ENCODE peak calls at places on chromosomes 1 and 21, in nine cellular contexts. Q is CD8-positive, alpha-beta T cell; D is HFFc6; Z is fibroblast of the aortic adventitia; S is left ventricle myocardium inferior; C is IMR-90; R is HCT116; I is type B pancreatic cell; E is GM10248. Y is an unnamed sample.

GRCh38 chr1:162878000-162878596 is 17.1 kb upstream of the CCDC190 start:
- DNase-seq in E (peak), D (peak), R (peak), C (peak), S (peak), Z (peak), Q (no peak), I (no peak), Y (peak)

GRCh38 chr1:156196445-156196844 is 2.5 kb downstream of the SLC25A44 start:
- DNase-seq in D (no peak), R (no peak), C (no peak), Z (no peak), I (no peak), S (no peak), E (no peak), Q (no peak), Y (no peak)

GRCh38 chr1:40421348-40421693 is 29.0 kb upstream of the ZFP69B start:
- DNase-seq in C (no peak), Z (no peak), Q (no peak), E (no peak), I (no peak), S (no peak), D (no peak), R (no peak), Y (no peak)

GRCh38 chr1:38076038-38076437 is 29.4 kb upstream of the POU3F1 start:
- DNase-seq in C (peak), Q (no peak), I (no peak), Z (peak), S (no peak), R (no peak), E (no peak), D (no peak), Y (peak)

GRCh38 chr1:2376931-2377672 is 14.3 kb downstream of the MORN1 start:
- DNase-seq in C (no peak), R (no peak), S (no peak), D (no peak), Z (no peak), Q (no peak), E (no peak), I (no peak), Y (no peak)

GRCh38 chr1:41819843-41820242 is 98.9 kb downstream of the HIVEP3 start:
- DNase-seq in E (no peak), S (no peak), R (no peak), C (no peak), D (no peak), Q (no peak), Z (no peak), I (no peak), Y (no peak)

GRCh38 chr1:25212725-25213124 is 19.6 kb downstream of the SYF2 start:
- DNase-seq in Z (no peak), D (no peak), C (no peak), R (no peak), Q (no peak), I (no peak), S (no peak), E (no peak), Y (no peak)

GRCh38 chr1:18556364-18556763 is 74.3 kb upstream of the PAX7 start:
- DNase-seq in S (no peak), Z (peak), E (no peak), Q (no peak), I (no peak), R (peak), C (peak), D (peak), Y (peak)

GRCh38 chr1:111622166-111622565 is 2.6 kb downstream of the RAP1A start:
- DNase-seq in D (no peak), Z (no peak), Q (no peak), C (no peak), I (no peak), R (no peak), S (no peak), E (no peak), Y (no peak)

GRCh38 chr1:17250601-17251000 is 1.7 kb downstream of the PADI3 start:
- DNase-seq in S (no peak), E (no peak), I (no peak), C (no peak), Z (no peak), Q (no peak), R (no peak), D (no peak), Y (peak)

GRCh38 chr1:25245809-25246599 is 1.2 kb downstream of the RSRP1 start:
- DNase-seq in S (no peak), Z (peak), E (peak), D (peak), I (peak), Q (no peak), C (peak), R (no peak), Y (peak)

GRCh38 chr21:14981246-14981645 is 83.6 kb downstream of the NRIP1 start:
- DNase-seq in C (no peak), E (no peak), I (no peak), R (no peak), Z (no peak), S (no peak), Q (no peak), D (no peak), Y (no peak)

GRCh38 chr1:3463013-3463385 is 8.5 kb downstream of the ARHGEF16 start:
- DNase-seq in S (no peak), E (no peak), I (no peak), Q (no peak), C (no peak), R (no peak), Z (no peak), D (no peak), Y (no peak)

GRCh38 chr1:240020871-240021270 is 70.8 kb upstream of the FMN2 start:
- DNase-seq in E (no peak), D (no peak), R (no peak), C (no peak), Q (no peak), I (no peak), Z (no peak), S (no peak), Y (no peak)
- TF ChIP-seq CTCF in E (no peak), D (no peak), R (no peak), C (no peak), Q (no peak), I (no peak), Z (no peak), S (no peak), Y (no peak)

GRCh38 chr1:22037520-22037919 is 15.0 kb upstream of the CDC42 start:
- DNase-seq in S (no peak), R (no peak), Z (no peak), I (no peak), C (no peak), D (no peak), E (no peak), Q (no peak), Y (no peak)

GRCh38 chr1:22038036-22038435 is 14.5 kb upstream of the CDC42 start:
- DNase-seq in Z (no peak), E (no peak), S (peak), D (no peak), R (no peak), I (no peak), C (no peak), Q (no peak), Y (no peak)

GRCh38 chr1:22043175-22043769 is 9.2 kb upstream of the CDC42 start:
- DNase-seq in D (no peak), Q (no peak), I (no peak), S (no peak), Z (no peak), E (no peak), C (no peak), R (no peak), Y (no peak)

GRCh38 chr1:22041505-22041904 is 11.0 kb upstream of the CDC42 start:
- DNase-seq in S (no peak), D (no peak), Q (no peak), I (no peak), E (no peak), Z (no peak), C (no peak), R (no peak), Y (no peak)

DNA sequence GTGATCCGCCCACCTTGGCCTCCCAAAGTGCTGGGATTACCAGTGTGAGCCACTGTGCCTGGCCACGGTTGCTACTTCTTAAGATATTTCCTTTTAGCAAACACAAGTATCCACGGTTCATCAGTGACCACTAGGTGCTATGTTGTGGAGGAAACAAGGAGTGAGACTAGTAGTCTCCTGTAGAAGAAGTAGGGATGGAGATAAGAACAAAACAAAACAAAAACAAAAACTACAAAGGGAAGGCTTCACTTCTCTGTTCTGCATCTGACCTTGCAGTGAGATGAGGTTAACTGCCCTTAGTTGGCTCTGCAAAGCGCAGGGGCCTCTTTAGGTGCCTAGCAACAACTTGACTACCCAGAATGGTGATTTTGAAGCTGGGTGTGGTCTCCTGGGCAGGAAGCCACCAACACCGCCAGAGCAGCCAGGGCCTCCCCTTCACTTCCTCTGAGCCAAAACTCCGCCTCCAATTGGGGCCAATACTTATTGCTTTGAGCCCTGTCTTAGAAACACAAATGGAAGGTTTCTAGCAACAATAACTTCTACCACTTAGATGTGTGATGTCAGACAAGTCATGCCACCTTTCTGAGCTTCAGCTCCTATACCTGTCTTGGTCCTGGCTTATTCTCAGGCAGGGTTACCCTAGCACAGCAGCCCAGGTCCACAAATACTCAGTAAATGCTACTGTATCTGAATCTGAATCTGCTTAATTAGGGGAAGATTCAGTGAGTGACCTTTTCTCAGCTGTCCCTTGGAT is 12.7 kb upstream of the CDC42 start:
- DNase-seq in Z (peak), C (peak), I (no peak), Q (peak), S (peak), D (no peak), R (no peak), E (peak), Y (peak)
- TF ChIP-seq CTCF in Z (peak), C (no peak), I (peak), Q (no peak), S (no peak), D (no peak), R (no peak), E (no peak), Y (no peak)

GRCh38 chr1:107480548-107480947 is 339.7 kb downstream of the NTNG1 start:
- DNase-seq in E (peak), Q (no peak), C (no peak), I (no peak), R (no peak), D (no peak), Z (no peak), S (no peak), Y (no peak)
- TF ChIP-seq CTCF in E (peak), Q (no peak), C (no peak), I (no peak), R (no peak), D (no peak), Z (no peak), S (no peak), Y (no peak)

DNA sequence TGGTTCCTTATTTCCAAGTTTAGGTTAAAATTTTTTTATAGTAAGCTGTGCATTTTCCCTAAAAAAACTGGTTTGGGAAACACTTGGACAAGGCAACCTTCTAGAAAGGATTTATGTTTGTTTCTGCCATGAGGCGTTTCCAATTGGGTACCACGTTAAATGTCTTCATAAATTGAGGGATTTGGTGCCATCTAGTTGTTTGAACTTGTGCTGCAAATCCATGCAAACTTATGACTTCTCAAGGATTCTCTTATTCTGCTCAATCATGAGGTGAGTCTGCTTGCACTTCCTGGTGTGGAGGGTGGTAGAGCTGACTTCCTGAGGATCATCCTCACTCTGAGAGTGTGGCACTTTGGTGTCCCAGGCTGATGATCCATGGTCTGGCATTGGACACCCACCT is 123.3 kb downstream of the PCNX2 start:
- DNase-seq in D (peak), I (no peak), Q (no peak), E (no peak), Z (peak), C (peak), S (no peak), R (peak), Y (no peak)
- TF ChIP-seq CTCF in D (peak), I (peak), Q (no peak), E (no peak), Z (peak), C (peak), S (peak), R (peak), Y (no peak)

DNA sequence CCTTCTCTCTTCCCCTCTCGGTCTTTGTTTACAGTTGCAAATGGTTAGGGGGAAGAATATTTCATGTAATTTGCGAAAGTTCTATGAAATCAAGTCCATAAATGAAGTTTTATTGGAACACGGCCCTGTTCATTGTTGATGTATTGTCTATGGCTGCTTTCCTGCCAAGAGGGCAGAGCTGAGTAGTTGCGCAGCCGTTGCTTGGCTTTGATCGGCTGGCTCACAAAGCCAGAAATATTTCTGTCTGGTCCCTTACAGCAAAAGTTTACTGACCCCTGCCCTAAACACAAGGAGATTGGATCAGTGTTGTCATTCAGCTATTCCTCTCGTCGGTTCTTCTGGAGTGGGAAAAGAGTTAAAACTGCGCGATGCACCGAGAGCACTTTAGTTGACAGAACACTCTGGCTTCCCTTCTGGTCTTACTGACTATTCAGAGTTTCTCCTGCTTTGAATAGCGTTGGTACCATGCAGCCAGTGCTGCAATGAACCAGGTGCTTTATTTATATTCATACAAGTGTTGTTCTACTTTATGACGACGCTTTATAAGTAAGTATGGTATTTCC is 831 bp downstream of the ZBTB40 start:
- DNase-seq in I (no peak), E (no peak), Z (peak), Q (peak), S (peak), D (peak), C (peak), R (no peak), Y (no peak)
- TF ChIP-seq CTCF in I (no peak), E (no peak), Z (no peak), Q (no peak), S (no peak), D (no peak), C (no peak), R (no peak), Y (no peak)

GRCh38 chr1:178345238-178345637 is 151.5 kb downstream of the CLEC20A start:
- DNase-seq in Q (no peak), E (no peak), D (no peak), C (no peak), R (no peak), I (no peak), Z (no peak), S (no peak), Y (no peak)

GRCh38 chr1:178345821-178346220 is 150.9 kb downstream of the CLEC20A start:
- DNase-seq in R (no peak), D (no peak), Q (no peak), Z (peak), C (no peak), E (no peak), I (no peak), S (no peak), Y (no peak)

GRCh38 chr1:178341218-178341956 is 155.4 kb downstream of the CLEC20A start:
- DNase-seq in D (peak), R (peak), S (peak), Q (no peak), C (peak), I (peak), Z (peak), E (no peak), Y (peak)

GRCh38 chr1:178339834-178340233 is 156.9 kb downstream of the CLEC20A start:
- DNase-seq in I (no peak), C (no peak), S (no peak), Z (no peak), Q (no peak), D (no peak), E (no peak), R (no peak), Y (no peak)

GRCh38 chr1:178344513-178345077 is 152.2 kb downstream of the CLEC20A start:
- DNase-seq in Q (no peak), E (peak), D (peak), Z (peak), S (no peak), C (peak), R (peak), I (no peak), Y (peak)
- TF ChIP-seq CTCF in Q (no peak), E (no peak), D (peak), Z (peak), S (peak), C (peak), R (peak), I (peak), Y (peak)

GRCh38 chr1:7117599-7118281 is 332.5 kb downstream of the CAMTA1 start:
- DNase-seq in D (peak), Q (no peak), Z (peak), E (no peak), I (no peak), R (peak), S (no peak), C (peak), Y (peak)
- TF ChIP-seq CTCF in D (peak), Q (no peak), Z (peak), E (no peak), I (peak), R (no peak), S (no peak), C (peak), Y (no peak)

GRCh38 chr1:57232500-57232899 is 191.4 kb downstream of the DAB1 start:
- DNase-seq in R (no peak), Q (no peak), C (no peak), Z (no peak), I (no peak), E (no peak), D (no peak), S (no peak), Y (no peak)
- TF ChIP-seq CTCF in R (no peak), Q (no peak), C (peak), Z (no peak), I (no peak), E (no peak), D (no peak), S (peak), Y (no peak)

GRCh38 chr1:29712801-29713200 is 476.5 kb downstream of the PTPRU start:
- DNase-seq in R (no peak), I (no peak), C (no peak), Q (no peak), S (no peak), D (no peak), Z (no peak), E (no peak), Y (no peak)

GRCh38 chr1:29711582-29712274 is 475.4 kb downstream of the PTPRU start:
- DNase-seq in R (no peak), Q (no peak), C (peak), S (no peak), D (peak), E (no peak), I (no peak), Z (peak), Y (no peak)

GRCh38 chr1:29712275-29712633 is 475.9 kb downstream of the PTPRU start:
- DNase-seq in S (no peak), E (no peak), D (no peak), C (no peak), R (no peak), Q (no peak), I (no peak), Z (no peak), Y (no peak)

GRCh38 chr1:29716306-29716705 is 480.0 kb downstream of the PTPRU start:
- DNase-seq in Q (no peak), E (no peak), D (no peak), I (no peak), S (no peak), C (no peak), R (no peak), Z (no peak), Y (no peak)

DNA sequence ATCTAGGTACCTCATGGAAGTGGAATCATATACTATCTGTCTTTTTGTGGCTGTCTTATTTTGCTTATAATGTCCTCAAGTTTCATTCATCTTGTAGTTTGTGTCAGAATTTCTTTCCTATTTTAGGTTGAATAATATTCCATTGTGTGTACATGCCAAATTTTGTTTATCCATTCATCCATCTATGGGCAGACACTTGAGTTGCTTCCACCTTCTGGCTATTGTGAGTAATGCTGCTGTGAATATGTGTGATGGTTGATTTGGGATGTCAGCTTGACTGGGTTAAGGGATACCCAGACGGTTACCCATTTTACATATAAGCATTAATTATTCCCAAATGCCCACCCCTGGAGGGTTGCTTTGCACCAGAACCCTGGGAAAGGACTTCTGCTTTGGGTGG is 477.5 kb downstream of the PTPRU start:
- DNase-seq in I (no peak), Z (peak), E (no peak), S (no peak), Q (no peak), R (no peak), D (no peak), C (peak), Y (no peak)
- TF ChIP-seq CTCF in I (peak), Z (peak), E (no peak), S (peak), Q (no peak), R (peak), D (peak), C (peak), Y (peak)